ENCODE peak calls at places on chromosomes 13 and 19, in nine cellular contexts. G, Y, Q, R, H, U, X, M and V are unnamed samples.
A peak's percentile ranks its signal among the peaks of the same experiment; 100 is the strongest.

GRCh38 chr19:19387108-19387507 is 18.4 kb upstream of the GATAD2A start:
- DNase-seq in G (no peak), Y (no peak), Q (no peak), R (no peak), H (no peak), U (no peak), X (no peak), M (no peak), V (no peak)

GRCh38 chr19:10892256-10892655 is 20.9 kb downstream of the CARM1 start:
- DNase-seq in G (no peak), Y (no peak), Q (peak; percentile 76), R (no peak), H (peak; percentile 48), U (no peak), X (no peak), M (no peak), V (no peak)

GRCh38 chr19:52600639-52601024 is 30.5 kb downstream of the ZNF701 start:
- DNase-seq in G (no peak), Y (no peak), Q (no peak), R (peak; percentile 23), H (peak; percentile 51), U (peak; percentile 18), X (peak; percentile 35), M (no peak), V (no peak)

GRCh38 chr19:38183227-38183914 is 40.7 kb downstream of the DPF1 start:
- DNase-seq in G (no peak), Y (peak; percentile 9), Q (no peak), R (no peak), H (peak; percentile 68), U (no peak), X (no peak), M (no peak), V (no peak)

GRCh38 chr13:112181336-112182051 is 114.5 kb downstream of the SOX1 start:
- DNase-seq in G (no peak), Y (no peak), Q (no peak), R (no peak), H (no peak), U (no peak), X (no peak), M (no peak), V (no peak)

GRCh38 chr13:114022876-114023275 is 49.0 kb upstream of the C13orf46 start:
- DNase-seq in G (no peak), Y (no peak), Q (no peak), R (no peak), H (peak; percentile 9), U (no peak), X (no peak), M (no peak), V (no peak)

GRCh38 chr19:32658075-32658474 is 16.9 kb downstream of the ANKRD27 start:
- DNase-seq in G (no peak), Y (no peak), Q (no peak), R (no peak), H (no peak), U (no peak), X (no peak), M (no peak), V (no peak)

GRCh38 chr19:46603195-46603637 is 2.1 kb downstream of the CALM3 start:
- DNase-seq in G (no peak), Y (no peak), Q (no peak), R (no peak), H (no peak), U (no peak), X (no peak), M (no peak), V (no peak)

GRCh38 chr13:104416973-104417372 is 1350.8 kb upstream of the SLC10A2 start:
- DNase-seq in G (no peak), Y (no peak), Q (no peak), R (no peak), H (no peak), U (no peak), X (no peak), M (no peak), V (no peak)

GRCh38 chr13:35630551-35631275 is 154.2 kb upstream of the MAB21L1 start:
- DNase-seq in G (peak; percentile 17), Y (peak; percentile 67), Q (peak; percentile 21), R (no peak), H (peak; percentile 25), U (no peak), X (peak; percentile 54), M (peak; percentile 22), V (peak; percentile 38)

GRCh38 chr13:33817513-33817842 is 471 bp upstream of the RFC3 start:
- DNase-seq in G (no peak), Y (no peak), Q (peak; percentile 34), R (no peak), H (no peak), U (no peak), X (no peak), M (no peak), V (no peak)

GRCh38 chr19:16684216-16684615 is 23.3 kb downstream of the TMEM38A start:
- DNase-seq in G (no peak), Y (no peak), Q (no peak), R (no peak), H (no peak), U (no peak), X (no peak), M (no peak), V (no peak)

GRCh38 chr13:45297456-45298205 is 43.4 kb downstream of the TPT1 start:
- DNase-seq in G (no peak), Y (no peak), Q (no peak), R (peak; percentile 49), H (no peak), U (peak; percentile 10), X (no peak), M (no peak), V (no peak)

GRCh38 chr19:36837525-36837901 is 674 bp downstream of the ZNF790 start:
- DNase-seq in G (no peak), Y (no peak), Q (no peak), R (no peak), H (no peak), U (peak; percentile 18), X (no peak), M (no peak), V (no peak)

GRCh38 chr19:17933414-17934129 is 757 bp downstream of the CCDC124 start:
- DNase-seq in G (no peak), Y (peak; percentile 23), Q (no peak), R (no peak), H (no peak), U (no peak), X (no peak), M (no peak), V (no peak)

GRCh38 chr13:35909837-35910236 is 221.3 kb downstream of the DCLK1 start:
- DNase-seq in G (no peak), Y (no peak), Q (no peak), R (no peak), H (no peak), U (no peak), X (no peak), M (no peak), V (no peak)

GRCh38 chr13:47841131-47841530 is 159.9 kb downstream of the SUCLA2 start:
- DNase-seq in G (no peak), Y (peak; percentile 35), Q (no peak), R (no peak), H (no peak), U (no peak), X (no peak), M (no peak), V (no peak)

GRCh38 chr13:106680796-106681482 is 113.0 kb upstream of the ARGLU1 start:
- DNase-seq in G (no peak), Y (no peak), Q (no peak), R (no peak), H (no peak), U (peak; percentile 34), X (no peak), M (no peak), V (no peak)

GRCh38 chr19:51365211-51366049 is 758 bp downstream of the ETFB start:
- DNase-seq in G (no peak), Y (peak; percentile 57), Q (no peak), R (peak; percentile 29), H (no peak), U (peak; percentile 31), X (peak; percentile 58), M (no peak), V (no peak)

GRCh38 chr19:17846146-17846545 is 1.6 kb downstream of the JAK3 start:
- DNase-seq in G (no peak), Y (no peak), Q (no peak), R (peak; percentile 68), H (no peak), U (no peak), X (no peak), M (no peak), V (no peak)

GRCh38 chr13:103140001-103140671 is 73.9 kb upstream of the SLC10A2 start:
- DNase-seq in G (no peak), Y (peak; percentile 11), Q (no peak), R (no peak), H (no peak), U (no peak), X (peak; percentile 72), M (no peak), V (no peak)